ENCODE peak calls at places on chromosomes 13 and 19, in ten cellular contexts. D, I, N, X, Q, L, P, U, G and A are unnamed samples.

GRCh38 chr19:40608957-40609356 is 7.8 kb downstream of the LTBP4 start:
- DNase-seq in D (no peak), I (no peak), N (no peak), X (peak; percentile 6), Q (no peak), L (no peak), P (no peak), U (no peak), G (no peak), A (no peak)

GRCh38 chr19:4640247-4641000 is 1.1 kb downstream of the TNFAIP8L1 start:
- DNase-seq in D (peak; percentile 30), I (no peak), N (no peak), X (peak; percentile 51), Q (no peak), L (no peak), P (no peak), U (no peak), G (no peak), A (no peak)

GRCh38 chr19:37975596-37976515 is 68.8 kb downstream of the SIPA1L3 start:
- DNase-seq in D (no peak), I (no peak), N (no peak), X (no peak), Q (no peak), L (no peak), P (no peak), U (no peak), G (no peak), A (no peak)

GRCh38 chr13:36057041-36057440 is 74.1 kb downstream of the DCLK1 start:
- DNase-seq in D (no peak), I (peak; percentile 45), N (no peak), X (no peak), Q (no peak), L (no peak), P (no peak), U (no peak), G (no peak), A (peak; percentile 38)

GRCh38 chr13:29605860-29606526 is 10.5 kb upstream of the SLC7A1 start:
- DNase-seq in D (no peak), I (no peak), N (no peak), X (peak; percentile 56), Q (no peak), L (no peak), P (no peak), U (no peak), G (no peak), A (no peak)

GRCh38 chr19:947707-948533 is 22.1 kb downstream of the ARID3A start:
- DNase-seq in D (no peak), I (no peak), N (no peak), X (peak; percentile 79), Q (peak; percentile 75), L (no peak), P (no peak), U (no peak), G (no peak), A (no peak)

GRCh38 chr19:28948531-28948930 is 264.4 kb downstream of the UQCRFS1 start:
- DNase-seq in D (no peak), I (peak; percentile 21), N (no peak), X (no peak), Q (no peak), L (no peak), P (no peak), U (no peak), G (no peak), A (no peak)

GRCh38 chr19:3852614-3853254 is 16.1 kb downstream of the ZFR2 start:
- DNase-seq in D (peak; percentile 76), I (peak; percentile 88), N (no peak), X (no peak), Q (no peak), L (peak; percentile 31), P (no peak), U (no peak), G (peak; percentile 48), A (peak; percentile 35)

GRCh38 chr19:55493650-55494171 is 5.5 kb downstream of the SSC5D start:
- DNase-seq in D (peak; percentile 47), I (peak; percentile 79), N (no peak), X (peak; percentile 60), Q (no peak), L (no peak), P (no peak), U (no peak), G (no peak), A (no peak)

GRCh38 chr19:17692566-17692965 is 4.4 kb upstream of the UNC13A start:
- DNase-seq in D (no peak), I (no peak), N (no peak), X (no peak), Q (no peak), L (no peak), P (no peak), U (no peak), G (no peak), A (no peak)

GRCh38 chr19:55344444-55344843 is 4.8 kb downstream of the KMT5C start:
- DNase-seq in D (no peak), I (no peak), N (no peak), X (no peak), Q (no peak), L (no peak), P (no peak), U (no peak), G (no peak), A (no peak)